ENCODE peak calls at places on chromosomes 12 and 14, in four cellular contexts. One of them, this sample, is unnamed.

GRCh38 chr12:78863482-78864427 is 819 bp upstream of the SYT1 start:
- DNase-seq in transverse colon: peak; percentile 38
- DNase-seq in body of pancreas: peak; percentile 66
- DNase-seq in K562: no peak
- DNase-seq in this sample: peak; percentile 14

GRCh38 chr12:42332301-42332894 is 6.4 kb downstream of the PPHLN1 start:
- DNase-seq in transverse colon: no peak
- DNase-seq in body of pancreas: peak; percentile 25
- DNase-seq in K562: peak; percentile 42
- DNase-seq in this sample: no peak

GRCh38 chr14:42665083-42665482 is 1058.4 kb downstream of the LRFN5 start:
- DNase-seq in transverse colon: no peak
- DNase-seq in body of pancreas: no peak
- DNase-seq in K562: no peak
- DNase-seq in this sample: no peak

GRCh38 chr12:13404111-13404628 is 207.6 kb downstream of the EMP1 start:
- DNase-seq in transverse colon: no peak
- DNase-seq in body of pancreas: no peak
- DNase-seq in K562: no peak
- DNase-seq in this sample: no peak

GRCh38 chr14:105315211-105315721 is 718 bp downstream of the PACS2 start:
- DNase-seq in transverse colon: peak; percentile 66
- DNase-seq in body of pancreas: peak; percentile 56
- DNase-seq in K562: no peak
- DNase-seq in this sample: no peak

GRCh38 chr12:74552201-74552600 is 14.6 kb downstream of the ATXN7L3B start:
- DNase-seq in transverse colon: no peak
- DNase-seq in body of pancreas: no peak
- DNase-seq in K562: peak; percentile 17
- DNase-seq in this sample: no peak

GRCh38 chr14:51544426-51544825 is 107.3 kb upstream of the FRMD6 start:
- DNase-seq in transverse colon: no peak
- DNase-seq in body of pancreas: no peak
- DNase-seq in K562: no peak
- DNase-seq in this sample: no peak

GRCh38 chr14:103220134-103220981 is 97.1 kb downstream of the TNFAIP2 start:
- DNase-seq in transverse colon: no peak
- DNase-seq in body of pancreas: no peak
- DNase-seq in K562: no peak
- DNase-seq in this sample: no peak

GRCh38 chr12:88309546-88309945 is 167.4 kb downstream of the TMTC3 start:
- DNase-seq in transverse colon: no peak
- DNase-seq in body of pancreas: no peak
- DNase-seq in K562: no peak
- DNase-seq in this sample: no peak

GRCh38 chr12:65123435-65124063 is 2.4 kb upstream of the WIF1 start:
- DNase-seq in transverse colon: no peak
- DNase-seq in body of pancreas: no peak
- DNase-seq in K562: no peak
- DNase-seq in this sample: no peak

GRCh38 chr12:65122661-65123060 is 1.6 kb upstream of the WIF1 start:
- DNase-seq in transverse colon: no peak
- DNase-seq in body of pancreas: no peak
- DNase-seq in K562: no peak
- DNase-seq in this sample: no peak

GRCh38 chr12:65125975-65126374 is 4.9 kb upstream of the WIF1 start:
- DNase-seq in transverse colon: no peak
- DNase-seq in body of pancreas: no peak
- DNase-seq in K562: peak; percentile 9
- DNase-seq in this sample: no peak

GRCh38 chr12:65126482-65126881 is 5.4 kb upstream of the WIF1 start:
- DNase-seq in transverse colon: no peak
- DNase-seq in body of pancreas: no peak
- DNase-seq in K562: no peak
- DNase-seq in this sample: no peak

DNA sequence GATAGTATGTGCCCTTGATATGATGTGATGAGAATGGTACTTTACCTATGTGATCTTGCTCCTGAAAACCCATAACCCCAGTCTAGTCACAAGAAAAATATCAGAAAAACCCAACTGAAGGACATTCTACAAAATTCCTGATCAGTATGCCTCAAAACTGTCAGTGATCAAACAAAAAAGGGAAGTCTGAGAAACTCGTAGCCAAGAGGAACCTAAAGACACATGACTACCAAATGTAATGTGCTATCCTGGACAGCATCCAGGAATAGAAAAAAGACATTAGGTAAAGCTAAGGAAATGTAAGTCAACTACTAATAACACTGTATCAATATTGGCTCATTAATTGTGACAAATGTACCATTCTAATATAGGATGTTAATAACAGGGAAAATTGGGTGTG is 4.1 kb upstream of the WIF1 start:
- DNase-seq in transverse colon: no peak
- DNase-seq in body of pancreas: no peak
- DNase-seq in K562: no peak
- DNase-seq in this sample: no peak
- TF ChIP-seq POLR2A in transverse colon: no peak
- TF ChIP-seq POLR2A in body of pancreas: no peak
- TF ChIP-seq POLR2A in K562: no peak
- TF ChIP-seq POLR2A in this sample: no peak

GRCh38 chr12:109998904-109999648 is at the start of gene ANKRD13A:
- DNase-seq in transverse colon: peak; percentile 91
- DNase-seq in body of pancreas: peak; percentile 93
- DNase-seq in K562: peak; percentile 94
- DNase-seq in this sample: peak; percentile 69
- H3K4me1 ChIP-seq in transverse colon: peaks cover 7% of the 10 kb centered on the region
- H3K4me1 ChIP-seq in body of pancreas: peaks cover 47% of the 10 kb centered on the region
- H3K4me1 ChIP-seq in K562: peaks cover 32% of the 10 kb centered on the region
- H3K4me1 ChIP-seq in this sample: peaks cover 34% of the 10 kb centered on the region

GRCh38 chr12:132111641-132112304 is 32.3 kb downstream of the DDX51 start:
- DNase-seq in transverse colon: no peak
- DNase-seq in body of pancreas: no peak
- DNase-seq in K562: no peak
- DNase-seq in this sample: no peak
- H3K36me3 ChIP-seq in transverse colon: peaks cover 16% of the 10 kb centered on the region
- H3K36me3 ChIP-seq in body of pancreas: peaks cover 25% of the 10 kb centered on the region
- H3K36me3 ChIP-seq in K562: peaks cover 78% of the 10 kb centered on the region
- H3K36me3 ChIP-seq in this sample: no peaks in the 10 kb centered on the region

GRCh38 chr12:11652351-11653040 is 3.0 kb downstream of the ETV6 start:
- DNase-seq in transverse colon: peak; percentile 65
- DNase-seq in body of pancreas: no peak
- DNase-seq in K562: no peak
- DNase-seq in this sample: peak; percentile 40
- TF ChIP-seq POLR2A in transverse colon: peak; percentile 58
- TF ChIP-seq POLR2A in body of pancreas: peak; percentile 22
- TF ChIP-seq POLR2A in K562: no peak
- TF ChIP-seq POLR2A in this sample: no peak

GRCh38 chr14:68927089-68927488 is 52.0 kb downstream of the ACTN1 start:
- DNase-seq in transverse colon: no peak
- DNase-seq in body of pancreas: no peak
- DNase-seq in K562: no peak
- DNase-seq in this sample: no peak
- H3K4me1 ChIP-seq in transverse colon: peaks cover 31% of the 10 kb centered on the region
- H3K4me1 ChIP-seq in body of pancreas: peaks cover 19% of the 10 kb centered on the region
- H3K4me1 ChIP-seq in K562: no peaks in the 10 kb centered on the region
- H3K4me1 ChIP-seq in this sample: peaks cover 17% of the 10 kb centered on the region

DNA sequence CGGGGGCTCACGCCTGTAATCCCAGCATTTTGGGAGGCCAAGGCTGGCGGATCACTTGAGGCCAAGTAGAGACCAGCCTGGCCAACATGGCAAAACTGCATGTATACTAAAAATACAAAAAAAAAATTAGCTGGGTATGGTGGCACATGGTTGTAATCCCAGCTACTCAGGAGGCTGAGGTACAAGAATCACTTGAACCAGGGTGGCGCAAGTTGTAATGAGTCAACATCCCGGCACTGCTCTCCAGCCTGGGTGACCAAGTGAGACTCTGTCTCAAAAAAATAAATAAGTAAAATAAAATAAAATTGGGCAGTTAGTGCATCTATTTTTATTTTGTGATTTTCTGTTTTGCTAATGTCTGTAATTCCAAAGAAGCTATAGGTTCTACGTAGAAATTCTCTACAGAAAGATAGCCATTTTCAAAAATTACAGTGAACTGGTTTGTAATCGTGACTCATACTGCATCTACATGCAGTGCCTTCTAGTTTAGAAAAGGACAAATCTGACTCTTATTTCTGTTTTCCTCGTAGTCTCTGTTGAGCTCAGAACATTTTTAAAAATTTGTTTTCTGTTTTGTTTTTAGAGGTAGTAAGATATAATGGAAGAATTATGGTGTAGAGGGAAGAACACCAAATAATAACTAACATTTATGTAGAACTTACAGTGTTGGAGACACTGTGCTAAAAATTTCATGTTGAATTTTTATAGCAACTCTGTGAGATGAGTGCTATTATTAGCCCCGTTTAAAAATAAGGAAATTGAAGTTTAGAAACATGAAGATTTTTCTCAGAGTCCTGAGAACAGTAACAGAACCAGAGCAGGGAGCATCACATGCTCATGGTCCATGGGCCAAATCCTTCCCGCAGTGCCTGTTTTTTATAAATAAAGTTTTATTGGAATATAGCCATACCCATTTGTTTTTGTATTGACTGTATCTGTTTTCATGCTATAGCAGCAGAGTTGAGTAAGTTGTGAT is 201.2 kb downstream of the SYNE2 start:
- DNase-seq in transverse colon: no peak
- DNase-seq in body of pancreas: no peak
- DNase-seq in K562: no peak
- DNase-seq in this sample: no peak
- H3K36me3 ChIP-seq in transverse colon: peaks cover 21% of the 10 kb centered on the region
- H3K36me3 ChIP-seq in body of pancreas: peaks cover 10% of the 10 kb centered on the region
- H3K36me3 ChIP-seq in K562: no peaks in the 10 kb centered on the region
- H3K36me3 ChIP-seq in this sample: peaks cover 79% of the 10 kb centered on the region

This sample was measured in tibial nerve.